ENCODE peak calls at places on chromosomes 7 and 10, in seven cellular contexts. R, J, F, Q, D, T and W are unnamed samples. For H3K36me3, the result is how much of the 10 kb centered on the place peaks cover.

GRCh38 chr7:71735961-71736556 is 604.1 kb downstream of the GALNT17 start:
- DNase-seq in R (peak), J (peak), F (peak), Q (peak), D (peak), T (no peak), W (no peak)

GRCh38 chr10:103663802-103664201 is 170.3 kb downstream of the NEURL1 start:
- DNase-seq in R (peak), J (peak), F (no peak), Q (no peak), D (no peak), T (peak), W (no peak)

GRCh38 chr10:98433881-98434732 is 12.6 kb downstream of the HPS1 start:
- DNase-seq in R (no peak), J (no peak), F (no peak), Q (peak), D (no peak), T (no peak), W (no peak)

GRCh38 chr10:33201056-33201780 is 133.2 kb downstream of the NRP1 start:
- DNase-seq in R (no peak), J (no peak), F (no peak), Q (no peak), D (no peak), T (no peak), W (no peak)

GRCh38 chr10:93894516-93895378 is 969 bp downstream of the SLC35G1 start:
- DNase-seq in R (no peak), J (no peak), F (no peak), Q (no peak), D (no peak), T (no peak), W (no peak)

GRCh38 chr10:35058134-35058533 is 32.0 kb downstream of the CUL2 start:
- DNase-seq in R (no peak), J (no peak), F (no peak), Q (peak), D (no peak), T (no peak), W (peak)

GRCh38 chr10:71973777-71974488 is 9.7 kb downstream of the CHST3 start:
- DNase-seq in R (no peak), J (no peak), F (no peak), Q (no peak), D (no peak), T (no peak), W (no peak)

GRCh38 chr7:21984042-21984441 is 38.3 kb upstream of the CDCA7L start:
- DNase-seq in R (no peak), J (no peak), F (no peak), Q (no peak), D (no peak), T (no peak), W (no peak)

GRCh38 chr7:55247466-55247865 is 117.7 kb upstream of the LANCL2 start:
- DNase-seq in R (no peak), J (no peak), F (no peak), Q (peak), D (no peak), T (no peak), W (no peak)

GRCh38 chr10:27104919-27105318 is 4.6 kb upstream of the ANKRD26 start:
- DNase-seq in R (no peak), J (no peak), F (no peak), Q (no peak), D (no peak), T (no peak), W (no peak)

GRCh38 chr10:102505462-102506115 is 1.8 kb downstream of the SUFU start:
- DNase-seq in R (no peak), J (peak), F (no peak), Q (no peak), D (no peak), T (no peak), W (no peak)

GRCh38 chr7:11327633-11328032 is 354.0 kb downstream of the PHF14 start:
- DNase-seq in R (no peak), J (no peak), F (no peak), Q (no peak), D (no peak), T (no peak), W (no peak)

GRCh38 chr10:25261571-25261970 is 86.8 kb downstream of the GPR158 start:
- DNase-seq in R (no peak), J (no peak), F (no peak), Q (no peak), D (no peak), T (no peak), W (no peak)

GRCh38 chr10:110522365-110522988 is 24.8 kb downstream of the DUSP5 start:
- DNase-seq in R (no peak), J (no peak), F (peak), Q (no peak), D (no peak), T (no peak), W (no peak)

GRCh38 chr10:71086439-71087080 is 125.8 kb upstream of the UNC5B start:
- DNase-seq in R (peak), J (no peak), F (no peak), Q (no peak), D (no peak), T (no peak), W (no peak)

GRCh38 chr10:47318706-47319105 is 3.5 kb upstream of the GDF2 start:
- DNase-seq in R (no peak), J (no peak), F (peak), Q (no peak), D (peak), T (no peak), W (no peak)

GRCh38 chr10:111989136-111990050 is 194.2 kb downstream of the GPAM start:
- DNase-seq in R (no peak), J (no peak), F (no peak), Q (no peak), D (no peak), T (no peak), W (no peak)

GRCh38 chr7:26508481-26508880 is 216.8 kb downstream of the SNX10 start:
- DNase-seq in R (no peak), J (no peak), F (no peak), Q (no peak), D (no peak), T (no peak), W (no peak)

GRCh38 chr7:26510226-26510957 is 218.7 kb downstream of the SNX10 start:
- DNase-seq in R (no peak), J (no peak), F (no peak), Q (no peak), D (no peak), T (no peak), W (no peak)

GRCh38 chr7:26508917-26509316 is 217.3 kb downstream of the SNX10 start:
- DNase-seq in R (no peak), J (no peak), F (no peak), Q (no peak), D (no peak), T (no peak), W (no peak)

GRCh38 chr7:26506196-26506595 is 214.5 kb downstream of the SNX10 start:
- DNase-seq in R (no peak), J (no peak), F (no peak), Q (no peak), D (no peak), T (no peak), W (no peak)

GRCh38 chr7:26507375-26508068 is 215.9 kb downstream of the SNX10 start:
- DNase-seq in R (no peak), J (no peak), F (no peak), Q (no peak), D (no peak), T (no peak), W (no peak)
- TF ChIP-seq CTCF in R (no peak), J (no peak), F (no peak), Q (no peak), D (no peak), T (no peak), W (no peak)

GRCh38 chr7:44387427-44387826 is 62.0 kb upstream of the CAMK2B start:
- DNase-seq in R (no peak), J (no peak), F (no peak), Q (no peak), D (no peak), T (no peak), W (no peak)

GRCh38 chr7:44383566-44383965 is 58.2 kb upstream of the CAMK2B start:
- DNase-seq in R (no peak), J (peak), F (no peak), Q (peak), D (no peak), T (no peak), W (peak)

GRCh38 chr7:44386139-44386913 is 60.9 kb upstream of the CAMK2B start:
- DNase-seq in R (no peak), J (no peak), F (no peak), Q (peak), D (no peak), T (no peak), W (no peak)

GRCh38 chr7:44384586-44385383 is 59.4 kb upstream of the CAMK2B start:
- DNase-seq in R (no peak), J (no peak), F (no peak), Q (no peak), D (no peak), T (no peak), W (no peak)

DNA sequence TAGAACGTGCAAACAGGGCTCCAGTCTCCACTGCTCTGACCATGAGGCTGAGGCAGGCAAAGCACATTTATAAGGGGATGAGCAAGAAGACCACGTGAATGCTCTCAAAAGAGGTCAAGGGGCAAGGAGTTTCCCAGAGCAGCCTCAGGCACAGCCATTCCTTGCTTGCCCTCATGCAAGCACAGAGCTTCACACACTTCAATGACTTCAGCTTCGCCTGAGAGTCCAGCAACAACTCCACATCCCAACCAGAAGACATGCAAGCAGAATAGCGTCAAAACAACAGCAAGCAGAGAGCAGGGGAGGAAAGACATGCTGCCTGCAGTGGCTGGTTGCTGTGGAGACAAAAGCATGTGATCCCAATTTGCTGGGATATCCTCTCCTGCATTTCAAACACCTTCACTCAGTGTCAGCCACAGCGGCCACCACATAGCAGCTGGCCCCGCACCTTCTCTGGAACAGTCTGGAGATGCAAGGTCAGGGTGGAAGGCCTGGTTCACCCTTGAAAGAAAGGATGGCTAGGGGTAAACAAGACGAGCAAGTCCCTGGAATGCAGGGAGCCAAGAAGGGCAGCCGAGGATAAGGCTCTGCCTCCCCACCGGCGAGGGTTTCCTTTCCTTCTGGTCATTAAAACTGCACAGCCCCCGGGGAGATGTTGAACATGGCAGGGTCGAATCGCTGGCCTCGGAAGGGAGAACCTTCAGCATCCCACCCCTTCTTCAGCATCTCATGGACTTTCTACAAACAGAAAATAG is 60.2 kb upstream of the CAMK2B start:
- DNase-seq in R (no peak), J (no peak), F (no peak), Q (no peak), D (no peak), T (no peak), W (no peak)
- H3K36me3 ChIP-seq in R (under half), J (under half), F (under half), Q (under half), D (half or more), T (half or more), W (under half)

DNA sequence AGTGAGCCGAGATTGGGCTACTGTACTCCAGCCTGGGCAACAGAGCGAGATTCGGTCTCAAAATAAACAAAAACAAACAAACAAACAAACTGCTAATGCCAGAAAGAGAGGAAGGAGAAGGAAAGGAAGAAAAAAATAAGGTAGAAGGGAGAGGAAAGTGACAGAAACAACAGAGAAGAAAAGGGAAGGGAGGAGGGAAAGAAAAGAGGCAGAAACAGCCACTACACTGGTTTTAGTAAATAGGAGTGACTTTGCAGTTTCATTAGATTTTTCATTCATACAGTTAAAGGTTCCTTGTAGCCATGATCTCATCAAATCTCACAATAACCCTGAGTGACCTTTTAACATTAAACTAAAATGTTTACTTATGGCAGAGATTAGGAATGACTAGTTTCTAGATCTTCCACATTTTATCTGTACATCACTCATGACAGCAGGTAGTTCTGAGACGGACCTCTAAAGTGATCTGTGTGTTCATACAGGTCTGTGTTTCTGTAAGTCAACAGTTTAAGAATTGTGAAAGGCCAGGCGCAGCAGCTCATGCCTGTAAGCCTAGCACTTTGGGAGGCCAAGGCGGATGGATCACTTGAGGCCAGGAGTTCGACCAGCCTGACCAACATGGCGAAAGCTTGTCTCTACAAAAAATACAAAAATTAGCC is 191.3 kb upstream of the KLF14 start:
- DNase-seq in R (no peak), J (no peak), F (peak), Q (no peak), D (no peak), T (no peak), W (no peak)
- H3K4me3 ChIP-seq in R (no peak), J (peak), F (no peak), Q (no peak), D (no peak), T (no peak), W (no peak)

DNA sequence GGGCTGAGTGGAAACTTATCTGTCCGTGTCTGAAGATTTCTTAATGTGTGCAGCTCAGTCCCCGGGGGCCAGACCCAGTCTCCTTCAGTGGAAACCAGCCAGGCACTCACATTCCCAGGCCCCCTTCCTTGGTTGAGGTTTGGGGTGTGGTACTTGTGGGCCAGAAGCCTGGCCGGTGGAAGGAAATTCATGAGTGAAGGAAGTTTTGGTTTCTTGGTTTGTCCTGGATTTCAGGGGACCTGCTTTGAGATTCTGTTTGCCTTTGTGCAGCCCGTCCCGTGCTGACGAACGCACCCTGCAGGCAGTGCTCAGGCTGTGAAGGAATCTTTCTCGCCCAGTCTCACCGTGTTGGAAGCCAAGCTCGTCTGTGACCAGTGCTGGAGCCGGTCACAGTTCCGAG is 2.9 kb downstream of the INPP5A start:
- DNase-seq in R (peak), J (peak), F (no peak), Q (peak), D (peak), T (peak), W (no peak)
- TF ChIP-seq CTCF in R (no peak), J (no peak), F (no peak), Q (peak), D (no peak), T (peak), W (peak)